ENCODE peak calls at places on chromosomes 3 and 15, in five cellular contexts. S is breast epithelium, G is GM06990, H is right atrium auricular region, I is choroid plexus epithelial cell. W is an unnamed sample.
A peak's percentile ranks its signal among the peaks of the same experiment; 100 is the strongest.

GRCh38 chr3:194204036-194204792 is 68.3 kb downstream of the HES1 start:
- DNase-seq in S (no peak), G (no peak), H (no peak), I (no peak), W (no peak)

GRCh38 chr15:52488830-52489229 is 39.9 kb downstream of the MYO5A start:
- DNase-seq in S (no peak), G (no peak), H (no peak), I (no peak), W (no peak)

GRCh38 chr3:152834354-152835310 is at the start of gene P2RY1:
- DNase-seq in S (no peak), G (peak; percentile 84), H (peak; percentile 64), I (peak; percentile 68), W (no peak)

GRCh38 chr3:177481329-177481728 is 284.0 kb upstream of the TBL1XR1 start:
- DNase-seq in S (no peak), G (no peak), H (no peak), I (no peak), W (no peak)

GRCh38 chr15:23372284-23372683 is 17.7 kb downstream of the GOLGA8S start:
- DNase-seq in S (no peak), G (no peak), H (peak; percentile 57), I (peak; percentile 38), W (no peak)

GRCh38 chr3:14235003-14235876 is 56.6 kb downstream of the LSM3 start:
- DNase-seq in S (no peak), G (no peak), H (peak; percentile 50), I (no peak), W (no peak)

GRCh38 chr3:119427669-119428068 is 35.7 kb downstream of the TMEM39A start:
- DNase-seq in S (no peak), G (no peak), H (no peak), I (no peak), W (no peak)

GRCh38 chr3:197083486-197083885 is 53.9 kb upstream of the MELTF start:
- DNase-seq in S (no peak), G (no peak), H (no peak), I (peak; percentile 81), W (no peak)

GRCh38 chr3:34131091-34131490 is 332.7 kb downstream of the PDCD6IP start:
- DNase-seq in S (no peak), G (no peak), H (no peak), I (no peak), W (no peak)

GRCh38 chr3:71195492-71195891 is 388.0 kb downstream of the FOXP1 start:
- DNase-seq in S (no peak), G (no peak), H (no peak), I (peak; percentile 88), W (no peak)

GRCh38 chr3:153673853-153674252 is 447.3 kb upstream of the ARHGEF26 start:
- DNase-seq in S (no peak), G (no peak), H (no peak), I (no peak), W (no peak)

GRCh38 chr15:25372298-25372697 is 66.5 kb downstream of the UBE3A start:
- DNase-seq in S (no peak), G (no peak), H (no peak), I (peak; percentile 66), W (no peak)

GRCh38 chr3:59101091-59101738 is 51.4 kb upstream of the CFAP20DC start:
- DNase-seq in S (no peak), G (no peak), H (no peak), I (no peak), W (no peak)

GRCh38 chr15:86743283-86743903 is 663.7 kb downstream of the AGBL1 start:
- DNase-seq in S (no peak), G (no peak), H (no peak), I (no peak), W (no peak)

GRCh38 chr3:72052841-72053409 is 268.0 kb upstream of the PROK2 start:
- DNase-seq in S (no peak), G (no peak), H (no peak), I (no peak), W (no peak)

DNA sequence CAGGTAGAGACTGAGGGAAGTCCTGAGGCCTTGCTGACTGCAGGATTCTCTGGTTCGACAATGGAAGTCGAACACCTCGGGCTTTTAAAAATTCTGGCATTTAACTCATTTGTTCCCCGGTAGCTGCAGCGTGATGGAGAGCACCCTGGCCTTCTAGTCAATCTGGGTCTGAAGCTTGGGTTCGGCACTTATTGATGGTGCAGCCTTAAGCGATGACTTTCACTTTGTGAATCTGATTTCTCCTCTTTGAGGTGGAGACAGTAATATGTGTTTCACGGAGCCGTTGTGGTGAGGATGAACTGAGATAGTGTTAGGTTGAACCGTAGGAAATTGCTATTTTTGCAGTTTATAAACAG is 621 bp upstream of the PARP6 start:
- DNase-seq in S (no peak), G (no peak), H (no peak), I (no peak), W (no peak)
- TF ChIP-seq CTCF in S (peak; percentile 6), G (no peak), H (peak; percentile 15), I (no peak), W (no peak)

DNA sequence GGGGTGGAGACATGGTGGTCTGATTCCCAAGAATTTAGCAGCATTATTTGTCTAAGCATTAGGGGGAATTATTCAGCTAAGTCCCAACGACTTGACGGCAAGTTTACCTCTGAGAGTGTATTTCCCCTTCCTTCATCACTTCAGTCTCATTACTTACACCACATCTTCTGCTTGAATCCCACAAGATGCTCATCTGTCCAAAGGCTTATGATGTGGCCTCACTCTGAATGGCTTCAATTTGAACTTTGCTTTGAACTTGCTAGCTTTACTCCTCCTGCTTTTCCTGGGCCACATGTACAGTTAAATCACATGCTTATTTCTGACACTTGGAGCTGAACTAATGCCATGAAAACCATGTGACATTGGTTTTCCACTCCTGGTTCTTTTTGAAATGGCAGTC is 231.3 kb upstream of the SATB1 start:
- DNase-seq in S (no peak), G (no peak), H (no peak), I (no peak), W (no peak)
- H3K4me3 ChIP-seq in S (no peak overlapping the region), G (no peak overlapping the region), H (no peak overlapping the region), I (no peak overlapping the region), W (no peak overlapping the region)

DNA sequence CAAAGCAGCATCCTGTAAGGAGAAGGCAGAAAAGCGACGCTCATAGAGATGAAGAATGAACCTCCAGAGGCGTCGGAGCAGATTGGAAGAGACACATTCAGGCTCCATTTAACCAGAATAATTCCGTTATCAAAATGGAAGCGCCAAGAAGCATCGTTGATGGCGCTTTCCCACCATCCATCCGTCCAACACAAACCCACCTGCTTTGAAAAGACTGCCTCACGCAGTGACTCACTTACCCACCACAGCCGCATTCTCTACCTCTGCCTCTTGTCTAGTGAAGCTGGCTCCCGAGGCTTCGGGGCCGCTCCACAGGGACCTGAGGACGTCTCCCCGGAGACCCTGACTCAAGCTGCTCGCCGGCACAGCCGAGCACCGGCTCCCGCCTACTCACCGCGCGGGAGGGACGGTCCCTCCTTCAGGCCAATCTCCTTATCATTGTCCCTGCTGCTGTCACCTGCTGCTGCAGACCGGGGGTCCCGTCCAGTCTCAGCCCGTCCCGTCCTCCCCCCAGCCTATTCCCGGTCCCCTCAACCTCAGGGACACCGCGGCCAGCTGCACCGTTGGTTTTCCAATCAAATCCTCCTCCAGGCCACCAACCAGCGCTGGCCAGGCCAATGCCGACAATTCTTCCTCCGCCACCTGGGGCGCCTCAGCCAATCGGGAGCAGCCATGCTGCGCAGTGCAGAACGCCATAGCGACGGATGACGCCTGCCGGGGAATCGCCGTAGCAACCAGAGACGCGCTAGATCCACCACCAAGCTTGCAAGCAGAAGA is at the start of gene NEK10:
- DNase-seq in S (peak; percentile 87), G (peak; percentile 86), H (peak; percentile 87), I (peak; percentile 96), W (peak; percentile 39)
- TF ChIP-seq CTCF in S (no peak), G (no peak), H (no peak), I (no peak), W (no peak)

GRCh38 chr3:112640864-112641751 is at the start of gene CCDC80:
- DNase-seq in S (no peak), G (no peak), H (no peak), I (peak; percentile 98), W (no peak)
- H3K4me3 ChIP-seq in S (peak within 1 kb of the TSS; percentile 53), G (no peak within 1 kb of the TSS), H (peak within 1 kb of the TSS; percentile 29), I (peak within 1 kb of the TSS; percentile 55), W (peak within 1 kb of the TSS; percentile 73)